ENCODE peak calls at places on chromosome 4, in nine cellular contexts. M is right lobe of liver, U is spleen, E is heart right ventricle, J is AG10803, Z is dorsolateral prefrontal cortex, A is stomach, G is sigmoid colon, D is brain microvascular endothelial cell. F is an unnamed sample.

GRCh38 chr4:55859711-55860110 is 6.3 kb downstream of the EXOC1 start:
- DNase-seq in J (no peak), D (no peak), G (no peak), U (no peak), Z (no peak), E (no peak), M (no peak), A (no peak), F (no peak)

GRCh38 chr4:44638091-44638490 is 13.3 kb downstream of the YIPF7 start:
- DNase-seq in E (no peak), M (no peak), U (no peak), D (no peak), J (no peak), A (no peak), G (no peak), Z (no peak), F (no peak)

GRCh38 chr4:25174674-25175073 is 14.4 kb upstream of the SEPSECS start:
- DNase-seq in G (no peak), E (no peak), Z (no peak), A (no peak), D (no peak), M (no peak), U (no peak), J (peak; percentile 16), F (no peak)

GRCh38 chr4:152943673-152944072 is 7.5 kb downstream of the FHDC1 start:
- DNase-seq in J (peak; percentile 92), A (no peak), Z (no peak), E (no peak), M (no peak), D (peak; percentile 37), G (no peak), U (no peak), F (no peak)

GRCh38 chr4:98284640-98285046 is 23.5 kb downstream of the RAP1GDS1 start:
- DNase-seq in Z (no peak), D (no peak), U (no peak), J (no peak), A (no peak), M (no peak), E (no peak), G (no peak), F (no peak)

GRCh38 chr4:118372251-118372650 is 19.4 kb upstream of the PRSS12 start:
- DNase-seq in Z (no peak), D (no peak), E (no peak), G (no peak), A (no peak), J (no peak), M (no peak), U (no peak), F (no peak)

GRCh38 chr4:164221631-164222030 is 532.3 kb upstream of the SMIM31 start:
- DNase-seq in G (no peak), U (no peak), E (no peak), M (no peak), D (peak; percentile 7), J (no peak), A (no peak), Z (no peak), F (peak; percentile 28)

GRCh38 chr4:153535735-153536494 is 69.8 kb downstream of the TMEM131L start:
- DNase-seq in U (no peak), M (no peak), J (peak; percentile 62), Z (no peak), D (no peak), G (no peak), A (no peak), E (no peak), F (no peak)

GRCh38 chr4:162705130-162705803 is 461.4 kb downstream of the NAF1 start:
- DNase-seq in U (no peak), E (no peak), A (no peak), Z (no peak), M (no peak), J (no peak), G (no peak), D (no peak), F (no peak)

DNA sequence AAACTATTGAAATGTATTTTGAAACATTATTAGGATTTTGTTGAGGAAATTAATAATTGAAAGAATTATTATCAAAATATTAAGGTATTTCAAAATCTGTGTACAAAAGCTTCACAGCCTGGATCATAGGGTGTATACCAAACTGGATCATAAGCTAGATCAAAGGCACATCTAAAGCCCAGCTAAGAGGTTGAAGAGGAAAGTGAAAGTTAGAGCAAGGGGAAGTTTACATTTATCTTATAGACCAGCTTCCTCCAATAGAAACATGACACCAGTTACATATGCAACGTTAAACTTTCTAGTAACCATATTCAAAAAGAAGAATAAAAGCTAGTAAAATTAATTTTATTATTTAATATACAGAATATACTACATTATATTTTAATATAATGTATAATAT is 227.2 kb upstream of the BMP3 start:
- DNase-seq in Z (no peak), U (no peak), A (no peak), E (no peak), J (no peak), M (no peak), D (no peak), G (no peak), F (no peak)
- H3K4me3 ChIP-seq in Z (no peak overlapping the region), U (no peak overlapping the region), A (no peak overlapping the region), E (no peak overlapping the region), J (no peak overlapping the region), M (no peak overlapping the region), D (no peak overlapping the region), G (no peak overlapping the region), F (no peak overlapping the region)

GRCh38 chr4:87093443-87094123 is 126.8 kb downstream of the KLHL8 start:
- DNase-seq in U (no peak), A (no peak), M (no peak), Z (no peak), E (peak; percentile 44), D (peak; percentile 43), J (peak; percentile 42), G (no peak), F (peak; percentile 61)
- TF ChIP-seq CTCF in U (peak; percentile 77), A (peak; percentile 34), M (peak; percentile 58), Z (peak; percentile 76), E (peak; percentile 79), D (peak; percentile 68), J (peak; percentile 67), G (peak; percentile 28), F (peak; percentile 61)

GRCh38 chr4:38067499-38067898 is 107.3 kb downstream of the PTTG2 start:
- DNase-seq in J (no peak), D (no peak), E (no peak), Z (no peak), M (no peak), U (no peak), G (no peak), A (no peak), F (no peak)

GRCh38 chr4:38062894-38063168 is 102.6 kb downstream of the PTTG2 start:
- DNase-seq in D (no peak), G (no peak), E (no peak), J (no peak), A (no peak), M (no peak), Z (no peak), U (no peak), F (no peak)

GRCh38 chr4:38065900-38066299 is 105.7 kb downstream of the PTTG2 start:
- DNase-seq in D (no peak), Z (no peak), U (no peak), G (no peak), M (no peak), A (no peak), J (no peak), E (no peak), F (no peak)

GRCh38 chr4:38062088-38062893 is 102.1 kb downstream of the PTTG2 start:
- DNase-seq in E (peak; percentile 87), D (peak; percentile 76), A (peak; percentile 87), J (peak; percentile 72), Z (peak; percentile 70), U (no peak), M (peak; percentile 67), G (peak; percentile 90), F (peak; percentile 79)

DNA sequence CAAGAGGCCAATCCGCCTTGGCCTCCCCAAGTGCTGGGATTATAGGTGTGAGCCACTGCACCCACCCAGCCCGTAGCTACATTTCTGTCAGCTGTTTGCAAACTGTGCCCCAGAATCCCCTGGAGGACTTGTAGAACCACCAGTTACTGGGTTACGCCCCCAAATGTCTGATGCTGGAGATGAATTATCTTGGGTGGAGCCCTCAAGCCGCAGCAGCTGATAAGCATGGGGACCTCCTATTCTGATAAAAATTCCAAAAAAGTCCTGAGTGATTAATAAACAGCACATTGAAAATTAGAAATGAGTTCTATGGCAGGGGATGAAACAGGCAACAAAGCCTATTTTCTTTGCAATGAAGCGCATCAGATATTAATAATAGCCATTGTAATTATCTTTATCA is 105.0 kb downstream of the PTTG2 start:
- DNase-seq in A (no peak), D (no peak), E (no peak), G (no peak), Z (no peak), M (no peak), J (no peak), U (no peak), F (no peak)
- H3K4me3 ChIP-seq in A (no peak overlapping the region), D (no peak overlapping the region), E (no peak overlapping the region), G (no peak overlapping the region), Z (no peak overlapping the region), M (no peak overlapping the region), J (no peak overlapping the region), U (no peak overlapping the region), F (no peak overlapping the region)

DNA sequence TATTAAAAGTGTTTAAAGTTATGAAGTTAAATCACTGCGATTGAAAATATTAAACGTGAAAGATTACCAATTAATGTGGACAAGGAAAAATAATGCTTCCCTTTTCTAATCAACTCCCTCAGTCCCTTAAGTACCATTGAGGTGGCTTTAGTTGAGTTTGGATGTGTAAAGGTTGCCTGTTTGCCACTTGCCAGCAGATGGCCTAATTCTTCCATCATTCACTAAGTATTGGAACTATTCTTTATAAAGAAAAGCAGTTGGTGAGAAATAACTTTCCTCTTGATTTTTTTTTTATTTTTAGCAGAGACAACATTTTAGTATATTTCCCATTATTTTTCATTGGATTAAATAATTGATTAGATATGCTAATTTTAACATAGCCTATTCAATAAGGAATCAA is 295.9 kb upstream of the TACR3 start:
- DNase-seq in E (no peak), A (no peak), G (no peak), J (no peak), D (no peak), Z (no peak), U (no peak), M (no peak), F (peak; percentile 8)
- TF ChIP-seq CTCF in E (peak; percentile 51), A (no peak), G (no peak), J (no peak), D (peak; percentile 43), Z (peak; percentile 67), U (no peak), M (peak; percentile 39), F (peak; percentile 31)

GRCh38 chr4:23890369-23891063 is 669 bp upstream of the PPARGC1A start:
- DNase-seq in U (no peak), M (no peak), J (no peak), D (no peak), A (no peak), Z (no peak), G (no peak), E (no peak), F (peak; percentile 5)
- H3K4me3 ChIP-seq in U (peak overlapping the region; percentile 36), M (peak overlapping the region; percentile 65), J (peak overlapping the region; percentile 60), D (peak overlapping the region; percentile 60), A (peak overlapping the region; percentile 52), Z (peak overlapping the region; percentile 70), G (peak overlapping the region; percentile 52), E (peak overlapping the region; percentile 54), F (peak overlapping the region; percentile 43)

GRCh38 chr4:96395747-96396146 is 555.9 kb downstream of the PDHA2 start:
- DNase-seq in M (no peak), Z (no peak), E (no peak), G (no peak), A (no peak), U (no peak), J (no peak), D (no peak), F (no peak)
- TF ChIP-seq CTCF in M (no peak), Z (no peak), E (no peak), G (no peak), A (no peak), U (no peak), J (no peak), D (no peak), F (no peak)

GRCh38 chr4:41154814-41155177 is 59.5 kb downstream of the APBB2 start:
- DNase-seq in Z (peak; percentile 43), E (no peak), D (no peak), U (no peak), M (no peak), G (no peak), A (no peak), J (no peak), F (peak; percentile 40)
- H3K4me3 ChIP-seq in Z (no peak overlapping the region), E (no peak overlapping the region), D (no peak overlapping the region), U (no peak overlapping the region), M (no peak overlapping the region), G (no peak overlapping the region), A (no peak overlapping the region), J (no peak overlapping the region), F (no peak overlapping the region)